ENCODE peak calls at places on chromosomes 11 and 22, in five cellular contexts. G is lung, D is activated gamma-delta T cell treated with Interleukin-2 at 50 U/mL for 16 hours, K is NCI-H1694 treated with DMSO at 0.1 percent for 48 hours, F is substantia nigra. N is an unnamed sample.

GRCh38 chr22:39244496-39245129 is at the start of gene PDGFB:
- DNase-seq in G (no peak), D (no peak), K (no peak), F (no peak), N (peak)

GRCh38 chr11:13294771-13295579 is 17.4 kb downstream of the BMAL1 start:
- DNase-seq in G (no peak), D (no peak), K (no peak), F (no peak), N (no peak)

GRCh38 chr22:48594757-48595510 is 1232.7 kb downstream of the BRD1 start:
- DNase-seq in G (no peak), D (no peak), K (no peak), F (no peak), N (no peak)

GRCh38 chr11:8242113-8242475 is 21.6 kb downstream of the LMO1 start:
- DNase-seq in G (no peak), D (no peak), K (no peak), F (no peak), N (no peak)

GRCh38 chr22:24996420-24996952 is 44.0 kb downstream of the KIAA1671 start:
- DNase-seq in G (no peak), D (no peak), K (no peak), F (no peak), N (no peak)

GRCh38 chr11:64887757-64888405 is 9.5 kb upstream of the EHD1 start:
- DNase-seq in G (peak), D (peak), K (peak), F (peak), N (peak)

GRCh38 chr11:69874178-69874983 is 55.2 kb upstream of the FGF3 start:
- DNase-seq in G (no peak), D (no peak), K (no peak), F (no peak), N (no peak)

GRCh38 chr11:125603207-125603606 is 10.6 kb downstream of the STT3A start:
- DNase-seq in G (no peak), D (no peak), K (no peak), F (no peak), N (no peak)

GRCh38 chr22:50530280-50530856 is 556 bp upstream of the TYMP start:
- DNase-seq in G (peak), D (no peak), K (no peak), F (no peak), N (peak)

GRCh38 chr22:49968831-49969661 is 8.5 kb downstream of the PIM3 start:
- DNase-seq in G (no peak), D (peak), K (no peak), F (no peak), N (peak)

GRCh38 chr22:50641696-50642607 is 14.0 kb upstream of the ARSA start:
- DNase-seq in G (no peak), D (no peak), K (peak), F (no peak), N (no peak)

GRCh38 chr11:61495801-61496601 is 12.5 kb upstream of the LRRC10B start:
- DNase-seq in G (no peak), D (no peak), K (peak), F (no peak), N (peak)

GRCh38 chr11:8913961-8914660 is 3.1 kb downstream of the AKIP1 start:
- DNase-seq in G (no peak), D (peak), K (peak), F (no peak), N (no peak)

GRCh38 chr22:45163074-45163416 is 680 bp upstream of the NUP50 start:
- DNase-seq in G (no peak), D (no peak), K (no peak), F (no peak), N (no peak)

GRCh38 chr11:91230647-91231046 is 994.0 kb upstream of the FAT3 start:
- DNase-seq in G (no peak), D (no peak), K (no peak), F (no peak), N (no peak)

GRCh38 chr11:14420223-14420622 is 61.2 kb upstream of the RRAS2 start:
- DNase-seq in G (no peak), D (no peak), K (no peak), F (no peak), N (no peak)

GRCh38 chr22:48960576-48960975 is 867.1 kb downstream of the BRD1 start:
- DNase-seq in G (peak), D (no peak), K (no peak), F (no peak), N (no peak)

GRCh38 chr22:17583151-17583550 is 19.9 kb downstream of the SLC25A18 start:
- DNase-seq in G (no peak), D (no peak), K (no peak), F (no peak), N (no peak)

GRCh38 chr11:111727431-111727830 is 38.8 kb downstream of the PPP2R1B start:
- DNase-seq in G (no peak), D (no peak), K (no peak), F (no peak), N (no peak)

GRCh38 chr11:108912587-108912986 is 247.7 kb downstream of the DDX10 start:
- DNase-seq in G (no peak), D (no peak), K (no peak), F (no peak), N (no peak)

GRCh38 chr22:47337161-47337621 is 574.7 kb downstream of the TBC1D22A start:
- DNase-seq in G (no peak), D (no peak), K (no peak), F (no peak), N (no peak)

GRCh38 chr11:123681007-123681406 is 26.6 kb upstream of the SCN3B start:
- DNase-seq in G (no peak), D (no peak), K (no peak), F (no peak), N (no peak)

GRCh38 chr11:119830400-119830799 is 101.4 kb upstream of the NECTIN1 start:
- DNase-seq in G (no peak), D (no peak), K (no peak), F (no peak), N (no peak)

GRCh38 chr11:17734986-17735822 is 623 bp downstream of the KCNC1 start:
- DNase-seq in G (peak), D (no peak), K (no peak), F (no peak), N (peak)

GRCh38 chr11:103730151-103730940 is 306.1 kb upstream of the DDI1 start:
- DNase-seq in G (no peak), D (no peak), K (peak), F (no peak), N (no peak)

GRCh38 chr11:13486926-13487660 is 8.7 kb downstream of the PTH start:
- DNase-seq in G (peak), D (peak), K (no peak), F (no peak), N (peak)

GRCh38 chr22:32323513-32324164 is 34.0 kb upstream of the RFPL3 start:
- DNase-seq in G (no peak), D (no peak), K (no peak), F (no peak), N (peak)

GRCh38 chr11:67277231-67277961 is 11.1 kb downstream of the GRK2 start:
- DNase-seq in G (peak), D (peak), K (peak), F (peak), N (peak)

GRCh38 chr11:2451916-2452694 is 7.3 kb downstream of the KCNQ1 start:
- DNase-seq in G (no peak), D (no peak), K (no peak), F (no peak), N (no peak)

GRCh38 chr22:41683616-41684015 is 5.1 kb downstream of the SNU13 start:
- DNase-seq in G (no peak), D (no peak), K (no peak), F (no peak), N (no peak)

GRCh38 chr11:57527056-57527631 is 3.4 kb downstream of the TIMM10 start:
- DNase-seq in G (peak), D (peak), K (no peak), F (peak), N (peak)

GRCh38 chr22:48082284-48082683 is 1319.8 kb downstream of the TBC1D22A start:
- DNase-seq in G (no peak), D (no peak), K (no peak), F (no peak), N (no peak)

GRCh38 chr11:59173080-59173963 is 1.4 kb downstream of the DTX4 start:
- DNase-seq in G (no peak), D (no peak), K (no peak), F (no peak), N (peak)

GRCh38 chr11:125226701-125227100 is 62.1 kb downstream of the PKNOX2 start:
- DNase-seq in G (no peak), D (no peak), K (no peak), F (no peak), N (no peak)